ENCODE peak calls at places on chromosomes 7 and 10, in six cellular contexts. U is endothelial cell, B is nucleus accumbens, S is GM04504, A is NCI-H1436, I is WTC11. K is an unnamed sample.

GRCh38 chr7:156777364-156778069 is 115.5 kb downstream of the LMBR1 start:
- DNase-seq in U (no peak), B (no peak), S (no peak), A (no peak), I (no peak), K (no peak)

GRCh38 chr7:66930341-66930740 is 9.3 kb downstream of the TMEM248 start:
- DNase-seq in U (peak), B (no peak), S (no peak), A (no peak), I (peak), K (peak)

GRCh38 chr7:151349507-151349853 is 7.9 kb downstream of the NUB1 start:
- DNase-seq in U (no peak), B (no peak), S (no peak), A (no peak), I (no peak), K (no peak)

GRCh38 chr7:40799493-40800406 is 664.9 kb downstream of the SUGCT start:
- DNase-seq in U (no peak), B (no peak), S (no peak), A (no peak), I (no peak), K (no peak)

GRCh38 chr7:129110575-129111376 is 33.7 kb upstream of the TSPAN33 start:
- DNase-seq in U (no peak), B (no peak), S (no peak), A (peak), I (peak), K (no peak)

GRCh38 chr10:103660364-103661197 is 167.1 kb downstream of the NEURL1 start:
- DNase-seq in U (no peak), B (peak), S (no peak), A (no peak), I (no peak), K (no peak)

GRCh38 chr7:132028144-132028920 is 471.9 kb upstream of the PODXL start:
- DNase-seq in U (no peak), B (no peak), S (no peak), A (no peak), I (no peak), K (no peak)

GRCh38 chr10:118595598-118596425 is at the start of gene PRLHR:
- DNase-seq in U (peak), B (no peak), S (no peak), A (no peak), I (peak), K (peak)

GRCh38 chr10:95588025-95588424 is 26.9 kb upstream of the SORBS1 start:
- DNase-seq in U (no peak), B (no peak), S (no peak), A (no peak), I (no peak), K (no peak)

GRCh38 chr10:11286261-11286989 is 268.8 kb downstream of the CELF2 start:
- DNase-seq in U (no peak), B (no peak), S (no peak), A (no peak), I (no peak), K (no peak)

GRCh38 chr7:37377231-37377630 is 71.4 kb downstream of the ELMO1 start:
- DNase-seq in U (no peak), B (no peak), S (no peak), A (no peak), I (no peak), K (no peak)

GRCh38 chr7:37329940-37330339 is 118.7 kb downstream of the ELMO1 start:
- DNase-seq in U (no peak), B (no peak), S (no peak), A (no peak), I (no peak), K (no peak)

GRCh38 chr10:22315455-22316285 is 518 bp upstream of the COMMD3 start:
- DNase-seq in U (no peak), B (no peak), S (no peak), A (no peak), I (peak), K (no peak)

GRCh38 chr10:78706986-78707500 is 361.7 kb upstream of the ZMIZ1 start:
- DNase-seq in U (no peak), B (no peak), S (no peak), A (no peak), I (no peak), K (no peak)

GRCh38 chr10:62614389-62615157 is 189.9 kb upstream of the ADO start:
- DNase-seq in U (no peak), B (no peak), S (no peak), A (no peak), I (no peak), K (peak)

GRCh38 chr7:115271332-115272235 is 349.7 kb downstream of the MDFIC start:
- DNase-seq in U (no peak), B (no peak), S (peak), A (no peak), I (no peak), K (no peak)

GRCh38 chr7:157587487-157588270 is 250.9 kb downstream of the DNAJB6 start:
- DNase-seq in U (no peak), B (no peak), S (no peak), A (no peak), I (no peak), K (no peak)

GRCh38 chr10:58714436-58714835 is 201.8 kb downstream of the BICC1 start:
- DNase-seq in U (no peak), B (no peak), S (no peak), A (no peak), I (no peak), K (no peak)

GRCh38 chr7:138882249-138882648 is 84.3 kb upstream of the ATP6V0A4 start:
- DNase-seq in U (no peak), B (no peak), S (no peak), A (no peak), I (no peak), K (no peak)

GRCh38 chr7:83693281-83693680 is 44.3 kb upstream of the SEMA3E start:
- DNase-seq in U (no peak), B (no peak), S (no peak), A (no peak), I (no peak), K (no peak)

GRCh38 chr10:116669080-116669479 is 48.3 kb downstream of the PNLIPRP2 start:
- DNase-seq in U (no peak), B (no peak), S (no peak), A (no peak), I (no peak), K (no peak)

GRCh38 chr10:84565881-84566280 is 237.5 kb downstream of the CCSER2 start:
- DNase-seq in U (no peak), B (no peak), S (no peak), A (no peak), I (no peak), K (no peak)

GRCh38 chr10:26697163-26697921 is at the start of gene PDSS1:
- DNase-seq in U (peak), B (peak), S (peak), A (peak), I (peak), K (peak)

GRCh38 chr10:61539876-61540275 is 86.7 kb upstream of the TMEM26 start:
- DNase-seq in U (no peak), B (no peak), S (no peak), A (no peak), I (no peak), K (no peak)

GRCh38 chr10:61376908-61377368 is 76.2 kb downstream of the TMEM26 start:
- DNase-seq in U (no peak), B (no peak), S (no peak), A (no peak), I (no peak), K (no peak)

GRCh38 chr7:66255533-66256100 is 50.5 kb downstream of the TPST1 start:
- DNase-seq in U (no peak), B (no peak), S (no peak), A (no peak), I (no peak), K (no peak)

GRCh38 chr10:974785-975074 is 13.5 kb upstream of the GTPBP4 start:
- DNase-seq in U (no peak), B (no peak), S (no peak), A (no peak), I (no peak), K (no peak)

GRCh38 chr10:48606530-48607355 is 1.9 kb upstream of the ARHGAP22 start:
- DNase-seq in U (no peak), B (no peak), S (peak), A (no peak), I (no peak), K (peak)

GRCh38 chr7:13047061-13047460 is 359.6 kb downstream of the ARL4A start:
- DNase-seq in U (no peak), B (no peak), S (no peak), A (no peak), I (no peak), K (no peak)

GRCh38 chr10:20888620-20889337 is 8.3 kb downstream of the NEBL start:
- DNase-seq in U (no peak), B (no peak), S (no peak), A (no peak), I (no peak), K (no peak)

GRCh38 chr7:79352323-79352722 is 101.1 kb downstream of the MAGI2 start:
- DNase-seq in U (no peak), B (no peak), S (no peak), A (no peak), I (no peak), K (no peak)

GRCh38 chr10:8069627-8070026 is 15.1 kb downstream of the GATA3 start:
- DNase-seq in U (no peak), B (no peak), S (no peak), A (no peak), I (no peak), K (no peak)

GRCh38 chr7:80359029-80359428 is 152.8 kb downstream of the GNAT3 start:
- DNase-seq in U (no peak), B (no peak), S (no peak), A (no peak), I (no peak), K (no peak)

GRCh38 chr7:103887853-103888602 is 101.4 kb downstream of the RELN start:
- DNase-seq in U (no peak), B (no peak), S (no peak), A (no peak), I (no peak), K (no peak)

GRCh38 chr7:66187894-66188293 is 17.2 kb upstream of the TPST1 start:
- DNase-seq in U (no peak), B (no peak), S (peak), A (no peak), I (no peak), K (no peak)

GRCh38 chr7:92717601-92717981 is 118.8 kb downstream of the CDK6 start:
- DNase-seq in U (no peak), B (no peak), S (no peak), A (no peak), I (no peak), K (no peak)

K was measured in ecto neural progenitor cell.